ENCODE peak calls at places on chromosome 11, in six cellular contexts. A, P, L, R, S and O are unnamed samples.

GRCh38 chr11:80455818-80456217 is 1015.0 kb upstream of the TENM4 start:
- DNase-seq in A (no peak), P (no peak), L (no peak), R (no peak), S (no peak), O (no peak)

GRCh38 chr11:115304774-115305472 is 199.3 kb downstream of the CADM1 start:
- DNase-seq in A (no peak), P (no peak), L (no peak), R (no peak), S (no peak), O (no peak)

GRCh38 chr11:120597250-120597649 is 85.7 kb downstream of the GRIK4 start:
- DNase-seq in A (no peak), P (no peak), L (no peak), R (no peak), S (no peak), O (no peak)

GRCh38 chr11:65503923-65504670 is 5.3 kb downstream of the MALAT1 start:
- DNase-seq in A (no peak), P (no peak), L (peak; percentile 36), R (no peak), S (no peak), O (no peak)

GRCh38 chr11:3797329-3798090 is at the start of gene NUP98:
- DNase-seq in A (peak; percentile 97), P (peak; percentile 100), L (peak; percentile 99), R (peak; percentile 100), S (peak; percentile 100), O (peak; percentile 100)

GRCh38 chr11:35709386-35709785 is 46.8 kb downstream of the TRIM44 start:
- DNase-seq in A (no peak), P (no peak), L (no peak), R (no peak), S (no peak), O (no peak)

GRCh38 chr11:104390696-104391095 is 226.7 kb upstream of the PDGFD start:
- DNase-seq in A (peak; percentile 32), P (no peak), L (peak; percentile 88), R (no peak), S (no peak), O (no peak)

GRCh38 chr11:62882428-62882742 is 1.7 kb downstream of the SLC3A2 start:
- DNase-seq in A (no peak), P (no peak), L (no peak), R (no peak), S (no peak), O (no peak)

GRCh38 chr11:128305588-128305987 is 281.8 kb downstream of the ETS1 start:
- DNase-seq in A (no peak), P (peak; percentile 16), L (no peak), R (no peak), S (no peak), O (no peak)

DNA sequence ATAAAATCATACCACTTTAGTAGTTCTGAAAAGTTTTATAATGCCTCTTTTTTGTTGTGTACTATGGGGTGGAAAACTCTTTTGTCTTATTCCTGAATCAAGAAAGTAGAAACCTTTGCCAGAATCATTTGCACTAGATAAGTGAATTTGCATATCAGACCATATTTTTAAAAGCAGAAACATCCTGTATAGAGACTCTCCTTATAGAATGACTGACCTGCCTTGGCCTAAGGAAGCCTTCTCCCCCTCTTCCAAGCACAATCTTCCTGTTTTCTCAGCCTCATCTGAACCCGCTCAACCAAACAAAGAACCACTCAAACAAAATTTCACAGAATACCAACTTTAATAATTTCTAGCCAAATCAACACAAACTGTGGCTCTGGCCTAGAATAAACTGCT is 60.3 kb downstream of the SIK3 start:
- DNase-seq in A (no peak), P (peak; percentile 34), L (no peak), R (no peak), S (no peak), O (no peak)
- H3K27ac ChIP-seq in A (no peak overlapping the region), P (peak overlapping the region; percentile 55), L (no peak overlapping the region), R (peak overlapping the region; percentile 79), S (no peak overlapping the region), O (no peak overlapping the region)

GRCh38 chr11:18209058-18209457 is 27.5 kb downstream of the SAA4 start:
- DNase-seq in A (no peak), P (no peak), L (no peak), R (no peak), S (no peak), O (no peak)
- H3K27ac ChIP-seq in A (no peak overlapping the region), P (no peak overlapping the region), L (no peak overlapping the region), R (no peak overlapping the region), S (no peak overlapping the region), O (no peak overlapping the region)

GRCh38 chr11:76667271-76667818 is 3.2 kb downstream of the LRRC32 start:
- DNase-seq in A (no peak), P (peak; percentile 72), L (no peak), R (peak; percentile 21), S (no peak), O (no peak)

GRCh38 chr11:76666830-76667229 is 3.7 kb downstream of the LRRC32 start:
- DNase-seq in A (no peak), P (no peak), L (no peak), R (no peak), S (no peak), O (no peak)

GRCh38 chr11:76669901-76670474 is 559 bp downstream of the LRRC32 start:
- DNase-seq in A (no peak), P (peak; percentile 52), L (peak; percentile 84), R (peak; percentile 30), S (peak; percentile 54), O (no peak)

GRCh38 chr11:76667856-76668255 is 2.7 kb downstream of the LRRC32 start:
- DNase-seq in A (no peak), P (no peak), L (no peak), R (peak; percentile 8), S (no peak), O (no peak)

DNA sequence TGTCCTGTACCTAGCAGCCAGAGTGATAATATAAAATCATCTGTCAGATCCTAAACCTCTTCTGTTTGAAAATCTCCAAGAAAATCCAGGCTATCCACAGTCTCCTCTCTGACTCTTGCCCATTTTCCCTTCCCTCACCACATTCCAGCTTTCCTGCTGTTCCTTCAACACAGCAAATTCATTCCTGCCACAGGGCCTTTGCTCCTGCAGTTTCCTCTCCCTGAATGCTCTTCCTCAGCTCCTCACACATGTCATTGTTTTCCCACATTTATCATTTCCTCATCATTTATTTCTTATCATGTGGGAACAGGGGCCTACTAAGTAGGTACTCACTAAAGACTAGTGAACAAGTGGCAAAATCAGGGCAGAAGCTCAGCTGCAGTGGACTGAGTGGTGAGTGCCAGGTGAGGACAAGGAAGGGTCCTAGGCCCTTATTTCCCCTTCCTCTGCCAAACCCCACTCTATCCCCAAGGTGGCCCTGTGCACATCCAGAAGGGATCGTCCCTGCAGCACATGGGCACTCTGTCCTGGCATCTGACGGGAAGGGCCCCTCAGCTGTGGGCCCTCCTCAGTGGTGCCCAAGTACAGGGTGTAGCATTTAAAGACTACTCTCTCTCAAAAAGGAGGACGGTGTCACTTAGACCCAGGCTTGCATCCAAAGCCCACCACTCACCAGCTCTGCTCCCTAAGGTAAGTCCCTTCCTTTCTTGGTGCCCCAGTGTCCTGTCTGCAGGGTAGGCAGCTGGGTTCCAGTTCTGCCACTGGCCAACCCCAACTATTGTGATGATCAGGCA is 2.0 kb downstream of the LRRC32 start:
- DNase-seq in A (no peak), P (no peak), L (no peak), R (peak; percentile 32), S (no peak), O (no peak)
- H3K27ac ChIP-seq in A (no peak overlapping the region), P (peak overlapping the region; percentile 76), L (no peak overlapping the region), R (peak overlapping the region; percentile 18), S (peak overlapping the region; percentile 50), O (no peak overlapping the region)

GRCh38 chr11:61460474-61460881 is 30.6 kb downstream of the SDHAF2 start:
- DNase-seq in A (no peak), P (no peak), L (peak; percentile 38), R (no peak), S (peak; percentile 73), O (no peak)
- H3K27ac ChIP-seq in A (no peak overlapping the region), P (no peak overlapping the region), L (no peak overlapping the region), R (no peak overlapping the region), S (peak overlapping the region; percentile 46), O (no peak overlapping the region)

DNA sequence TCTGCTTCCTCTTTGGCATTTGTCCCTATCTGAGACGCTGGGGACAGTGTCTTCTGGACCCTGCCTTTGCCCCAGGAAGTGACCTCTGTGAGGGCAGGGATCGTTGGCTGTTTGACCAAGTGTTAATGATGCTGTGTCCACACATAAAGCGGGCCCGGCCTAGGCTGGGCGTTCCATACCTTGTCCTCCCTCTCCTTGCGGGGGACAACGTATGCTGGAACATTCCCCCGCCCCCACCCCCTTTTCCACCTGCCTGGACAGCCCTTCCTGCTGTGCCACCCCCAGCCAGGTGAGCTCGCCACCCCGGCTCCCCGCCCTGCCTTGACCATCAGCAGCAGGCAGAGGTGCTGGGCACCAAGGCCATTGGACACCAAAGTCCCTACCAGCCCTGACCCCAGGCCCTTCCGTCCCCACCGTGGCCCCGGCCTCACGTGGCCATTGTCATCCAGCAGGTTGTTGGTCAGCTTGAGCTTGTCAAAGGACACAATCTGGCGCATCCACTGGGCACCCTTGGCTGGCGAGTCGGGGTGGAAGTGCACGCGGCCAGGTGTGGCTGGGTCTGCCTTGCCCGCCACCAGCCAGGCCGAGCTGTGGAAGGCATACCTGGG is 4.1 kb upstream of the NUDT8 start:
- DNase-seq in A (no peak), P (no peak), L (no peak), R (no peak), S (no peak), O (no peak)
- H3K27ac ChIP-seq in A (no peak overlapping the region), P (no peak overlapping the region), L (no peak overlapping the region), R (no peak overlapping the region), S (no peak overlapping the region), O (no peak overlapping the region)

DNA sequence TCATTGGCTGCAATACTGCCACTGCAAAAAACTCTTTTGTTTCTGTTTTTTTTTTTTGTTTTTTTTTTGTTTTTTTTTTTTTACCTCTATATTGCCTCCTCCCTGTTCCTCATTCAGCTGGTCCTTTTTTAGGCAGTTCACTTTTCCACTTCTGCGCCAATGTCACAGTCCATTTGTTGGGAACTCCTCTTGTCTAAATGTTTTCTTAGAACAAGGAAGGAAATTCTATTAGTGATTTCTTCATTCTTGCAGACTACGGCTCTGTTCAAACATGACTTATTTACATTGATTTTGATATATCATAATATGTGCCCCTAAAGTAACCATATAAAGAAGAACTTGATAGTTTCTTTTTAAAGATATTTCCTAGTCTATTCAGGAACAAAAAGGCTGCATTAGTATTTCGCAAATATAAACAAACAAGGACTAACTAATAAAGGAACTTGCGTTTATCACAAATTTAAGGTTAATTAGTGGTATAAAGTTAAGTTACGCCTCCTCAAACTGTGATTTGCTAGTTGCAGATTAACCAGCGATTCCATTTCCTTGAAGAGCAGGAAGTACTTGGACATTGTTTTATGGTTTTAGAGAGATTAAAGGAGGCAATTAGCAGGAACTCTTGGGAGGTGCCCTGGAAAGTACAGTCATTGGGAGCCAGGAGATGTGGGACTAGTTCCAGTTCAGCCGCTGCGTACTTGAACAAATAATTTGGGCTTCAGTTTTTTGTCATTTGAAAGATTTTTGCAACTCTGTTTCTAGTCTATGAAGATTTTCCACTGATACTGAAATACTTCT is 3.1 kb downstream of the FAM118B start:
- DNase-seq in A (no peak), P (no peak), L (no peak), R (no peak), S (no peak), O (no peak)
- H3K27ac ChIP-seq in A (no peak overlapping the region), P (no peak overlapping the region), L (no peak overlapping the region), R (no peak overlapping the region), S (peak overlapping the region; percentile 83), O (no peak overlapping the region)